ENCODE peak calls at places on chromosomes 11 and 22, in ten cellular contexts. L, F, R, K, Z, J, W, G, Y and M are unnamed samples.

GRCh38 chr11:75292943-75293342 is 52.4 kb downstream of the TPBGL start:
- DNase-seq in Z (no peak), G (no peak), L (no peak), F (no peak), K (no peak), R (no peak), J (no peak), Y (no peak), W (no peak), M (no peak)

GRCh38 chr22:41256254-41256897 is 15.6 kb upstream of the CHADL start:
- DNase-seq in R (peak), G (peak), J (no peak), L (no peak), K (no peak), Y (no peak), W (no peak), F (no peak), Z (no peak), M (no peak)

GRCh38 chr22:30114356-30114755 is 34.1 kb downstream of the HORMAD2 start:
- DNase-seq in J (no peak), G (peak), K (no peak), F (no peak), L (no peak), Z (no peak), W (no peak), R (no peak), Y (no peak), M (no peak)

GRCh38 chr11:114078423-114078822 is 18.9 kb downstream of the ZBTB16 start:
- DNase-seq in R (no peak), K (no peak), L (no peak), Z (no peak), W (no peak), J (no peak), F (peak), Y (no peak), G (no peak), M (no peak)

GRCh38 chr11:120391297-120391696 is 55.1 kb downstream of the ARHGEF12 start:
- DNase-seq in K (no peak), J (no peak), L (no peak), Y (no peak), Z (no peak), W (no peak), F (peak), G (no peak), R (peak), M (no peak)

GRCh38 chr22:26394787-26395186 is 34.3 kb upstream of the ASPHD2 start:
- DNase-seq in G (no peak), R (no peak), F (no peak), K (no peak), W (no peak), J (no peak), L (no peak), Y (no peak), Z (no peak), M (no peak)

GRCh38 chr11:34126959-34127848 is 21.8 kb downstream of the NAT10 start:
- DNase-seq in F (no peak), W (no peak), G (no peak), K (no peak), Y (no peak), Z (no peak), J (peak), L (no peak), R (no peak), M (no peak)

GRCh38 chr22:31861226-31861840 is 83.0 kb upstream of the YWHAH start:
- DNase-seq in Z (no peak), G (no peak), K (no peak), J (no peak), F (no peak), Y (no peak), R (no peak), L (no peak), W (no peak), M (no peak)

GRCh38 chr11:94897330-94897768 is 76.0 kb downstream of the CWC15 start:
- DNase-seq in G (peak), Y (no peak), R (peak), J (no peak), K (peak), F (peak), Z (peak), W (peak), L (peak), M (no peak)

GRCh38 chr11:46520971-46521745 is 72.7 kb downstream of the AMBRA1 start:
- DNase-seq in F (no peak), W (no peak), K (no peak), G (peak), J (no peak), Z (no peak), R (peak), L (no peak), Y (no peak), M (no peak)

DNA sequence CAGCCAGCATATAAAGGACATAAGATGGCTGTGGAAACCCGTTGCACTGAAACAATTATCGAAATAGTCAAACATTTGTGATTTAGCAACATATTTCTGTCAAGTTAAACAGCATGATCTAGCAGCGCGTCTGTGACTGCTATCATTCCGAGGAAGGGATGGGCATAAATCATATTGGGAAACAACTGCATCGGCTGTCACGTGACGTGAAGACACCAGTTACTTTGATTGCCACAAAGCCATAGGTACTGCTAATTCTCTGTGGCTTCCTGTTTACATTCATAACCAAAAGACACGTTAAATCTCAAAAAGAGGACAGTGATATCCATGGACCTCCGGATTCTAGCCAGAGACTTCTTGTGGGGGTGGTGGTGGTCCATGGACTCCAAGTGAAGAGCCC is 87.8 kb downstream of the CACNA1I start:
- DNase-seq in K (no peak), Y (no peak), G (no peak), F (no peak), W (peak), J (no peak), L (no peak), R (no peak), Z (no peak), M (no peak)
- TF ChIP-seq CTCF in K (no peak), Y (no peak), G (no peak), F (no peak), W (no peak), J (no peak), L (no peak), R (no peak), Z (no peak), M (no peak)

GRCh38 chr22:49480896-49481650 is 346.6 kb downstream of the BRD1 start:
- DNase-seq in R (no peak), K (no peak), W (no peak), G (no peak), J (no peak), Y (no peak), L (no peak), Z (no peak), F (no peak), M (no peak)
- H3K4me3 ChIP-seq in R (no peak), K (no peak), W (no peak), G (no peak), J (no peak), Y (no peak), L (no peak), Z (no peak), F (no peak), M (no peak)

GRCh38 chr11:73783483-73784020 is 4.1 kb upstream of the MRPL48 start:
- DNase-seq in G (no peak), K (no peak), Y (no peak), L (no peak), J (no peak), W (no peak), R (no peak), F (no peak), Z (no peak), M (no peak)
- H3K27ac ChIP-seq in G (no peak), K (peak), Y (peak), L (no peak), J (no peak), W (no peak), R (no peak), F (peak), Z (no peak), M (no peak)

GRCh38 chr11:66429983-66430602 is 8.6 kb downstream of the MRPL11 start:
- DNase-seq in K (peak), F (peak), Y (no peak), R (peak), L (peak), G (peak), Z (peak), W (peak), J (peak), M (peak)
- TF ChIP-seq CTCF in K (peak), F (peak), Y (peak), R (peak), L (peak), G (peak), Z (peak), W (peak), J (peak), M (peak)